ENCODE peak calls at places on chromosomes 12 and 14, in five cellular contexts. S is MM.1S, E is uterus, L is A549, W is body of pancreas. H is an unnamed sample.

GRCh38 chr12:19432309-19433170 is 6.8 kb upstream of the AEBP2 start:
- DNase-seq in S (no peak), E (no peak), W (no peak), L (no peak), H (no peak)

GRCh38 chr12:4899361-4899760 is 10.3 kb upstream of the KCNA1 start:
- DNase-seq in W (no peak), L (no peak), E (no peak), S (no peak), H (peak)

GRCh38 chr12:58847876-58848600 is 72.3 kb downstream of the LRIG3 start:
- DNase-seq in E (no peak), S (no peak), W (no peak), L (no peak), H (no peak)

GRCh38 chr14:51929156-51929555 is 60.2 kb upstream of the RTRAF start:
- DNase-seq in L (no peak), W (no peak), E (no peak), S (no peak), H (no peak)

GRCh38 chr12:79360269-79360668 is 330.5 kb downstream of the PAWR start:
- DNase-seq in W (no peak), S (no peak), E (no peak), L (no peak), H (no peak)

GRCh38 chr12:99259040-99259934 is 388.3 kb upstream of the GARIN6 start:
- DNase-seq in L (no peak), S (no peak), W (no peak), E (no peak), H (peak)

GRCh38 chr12:103208006-103208405 is 250.5 kb downstream of the ASCL1 start:
- DNase-seq in S (no peak), L (no peak), W (no peak), E (no peak), H (no peak)

GRCh38 chr12:69583203-69583602 is 2.1 kb upstream of the CCT2 start:
- DNase-seq in S (no peak), E (no peak), W (no peak), L (no peak), H (no peak)

GRCh38 chr12:18805516-18806248 is 67.8 kb downstream of the CAPZA3 start:
- DNase-seq in S (no peak), E (no peak), W (no peak), L (no peak), H (no peak)

GRCh38 chr12:120979862-120980696 is 1.7 kb downstream of the HNF1A start:
- DNase-seq in L (peak), W (peak), E (no peak), S (no peak), H (no peak)

GRCh38 chr14:38774162-38774561 is 328.9 kb downstream of the SEC23A start:
- DNase-seq in W (no peak), S (peak), L (no peak), E (no peak), H (no peak)

GRCh38 chr12:108967869-108968540 is 52.9 kb downstream of the SVOP start:
- DNase-seq in S (peak), L (peak), W (no peak), E (no peak), H (peak)

DNA sequence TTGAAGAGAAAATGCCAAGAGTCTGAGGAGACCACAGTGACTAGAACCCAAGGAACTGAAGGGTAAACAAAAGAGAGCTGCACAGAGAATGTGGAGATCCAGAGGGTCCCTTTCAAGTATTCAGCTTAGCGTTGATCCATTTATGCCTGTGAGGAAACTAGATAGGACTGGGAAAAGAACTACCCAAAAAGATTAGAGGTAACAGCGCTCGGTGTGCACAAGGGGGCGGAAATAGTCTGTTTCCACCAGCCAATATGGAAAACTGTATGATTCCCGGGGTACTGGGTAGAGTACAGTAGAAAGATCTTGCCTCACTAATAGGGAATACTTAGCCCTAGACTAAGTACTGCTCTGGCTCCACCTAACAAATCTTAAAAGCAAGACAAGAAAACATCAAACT is 135.5 kb downstream of the DPF3 start:
- DNase-seq in E (no peak), W (no peak), L (no peak), S (no peak), H (no peak)
- TF ChIP-seq CTCF in E (no peak), W (no peak), L (no peak), S (no peak), H (no peak)

GRCh38 chr14:77141592-77142288 is at the start of gene ZDHHC22:
- DNase-seq in L (peak), E (no peak), W (no peak), S (no peak), H (no peak)

GRCh38 chr14:77139022-77139421 is 2.6 kb downstream of the ZDHHC22 start:
- DNase-seq in S (no peak), W (no peak), L (no peak), E (no peak), H (no peak)

GRCh38 chr14:77140937-77141591 is 527 bp downstream of the ZDHHC22 start:
- DNase-seq in S (no peak), L (peak), W (no peak), E (no peak), H (no peak)

GRCh38 chr14:77140343-77140936 is 1.2 kb downstream of the ZDHHC22 start:
- DNase-seq in L (peak), S (no peak), W (no peak), E (no peak), H (no peak)

GRCh38 chr14:77139540-77140342 is 1.9 kb downstream of the ZDHHC22 start:
- DNase-seq in S (no peak), E (no peak), W (no peak), L (peak), H (peak)
- H3K4me3 ChIP-seq in S (no peak), E (no peak), W (no peak), L (peak), H (no peak)

DNA sequence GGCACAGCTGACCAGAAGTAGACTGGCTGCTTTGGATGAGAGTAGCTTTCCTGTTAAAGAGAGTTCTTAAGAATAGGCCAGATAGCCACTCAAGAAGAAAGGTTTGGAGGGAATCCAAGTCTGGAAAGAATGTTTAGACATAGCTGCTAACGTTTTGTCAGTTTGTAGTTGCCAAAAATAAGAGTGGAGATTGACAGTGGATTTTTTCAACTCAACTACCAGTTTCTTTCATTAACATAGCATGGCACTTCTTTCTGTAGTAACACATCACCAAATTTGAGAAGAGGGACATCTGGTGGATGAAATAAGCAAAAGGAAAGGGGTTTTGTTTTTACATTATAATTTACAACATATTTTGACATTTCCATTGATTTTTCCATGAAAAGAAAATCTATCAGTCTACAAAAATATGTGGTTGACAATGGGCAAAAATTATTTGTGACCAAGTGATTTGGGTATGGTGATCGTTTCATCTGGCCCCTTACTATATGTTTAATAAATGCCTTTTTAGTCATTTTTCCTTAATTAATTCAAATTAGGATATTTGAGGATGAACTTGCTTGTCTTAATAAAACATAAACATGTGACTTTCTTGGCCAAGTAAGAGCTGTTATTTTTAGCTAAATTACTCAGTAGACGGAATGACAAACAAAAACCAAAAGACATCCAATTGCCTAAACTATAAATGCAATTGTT is 71.1 kb downstream of the PTPRR start:
- DNase-seq in E (no peak), L (peak), W (no peak), S (peak), H (peak)
- TF ChIP-seq CTCF in E (peak), L (peak), W (no peak), S (peak), H (peak)

DNA sequence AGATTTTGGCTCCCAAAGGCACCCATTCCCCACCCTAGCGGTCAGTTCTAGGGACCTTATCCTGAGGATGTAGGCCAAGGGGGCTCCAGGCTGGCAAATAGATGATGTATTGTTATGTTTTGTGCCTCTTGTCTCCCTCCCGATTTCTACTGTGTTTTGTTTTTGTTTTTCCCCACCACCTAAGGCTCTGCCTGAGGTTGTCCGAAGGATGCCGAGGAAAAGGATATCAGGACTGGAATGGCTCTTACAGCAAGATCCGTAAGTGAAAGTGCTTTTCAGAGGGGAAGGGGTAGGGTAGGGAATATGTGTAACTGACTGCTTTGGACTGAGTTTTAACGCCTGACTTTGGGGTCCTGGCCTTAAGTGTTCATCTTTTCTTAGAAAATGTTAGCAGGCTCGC is 6.6 kb downstream of the FOXG1 start:
- DNase-seq in S (no peak), L (no peak), W (no peak), E (no peak), H (no peak)
- H3K4me3 ChIP-seq in S (no peak), L (no peak), W (no peak), E (no peak), H (peak)

DNA sequence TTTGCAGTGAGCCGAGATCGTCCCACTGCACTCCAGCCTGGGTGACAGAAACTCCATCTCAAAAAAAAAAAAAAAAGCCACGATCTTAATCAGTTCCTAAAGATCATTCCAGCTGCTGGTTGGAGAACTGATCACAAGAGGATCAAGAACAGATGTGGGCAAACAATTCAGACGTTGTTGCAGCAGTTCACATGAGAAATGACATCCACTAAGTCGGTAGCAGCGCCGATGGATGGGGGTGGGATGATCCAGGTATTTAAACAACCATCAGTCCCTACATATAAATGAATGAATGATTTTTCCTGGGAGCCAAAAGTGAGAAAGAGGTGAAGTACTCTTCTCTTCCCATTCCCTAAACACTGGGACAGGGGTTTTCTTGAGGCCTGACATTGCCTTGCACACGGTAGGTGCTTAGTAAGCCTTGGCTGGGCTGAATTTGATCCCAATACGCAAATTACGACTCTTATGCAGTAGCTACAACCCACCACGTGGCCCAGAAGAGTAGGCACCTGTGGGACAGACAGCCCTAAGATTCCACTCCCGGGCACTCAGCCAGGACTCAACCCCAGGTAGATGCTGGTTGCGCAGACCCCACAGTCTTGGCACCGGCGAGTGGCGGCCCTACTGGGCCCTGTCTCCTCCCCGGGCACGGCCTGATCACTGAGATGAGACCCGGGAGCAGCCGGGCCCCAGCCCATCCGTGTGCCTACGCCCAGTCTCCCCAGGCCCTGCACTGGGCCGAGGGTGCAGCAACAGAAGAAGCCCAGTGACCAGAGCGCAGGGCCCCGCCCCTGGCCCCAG is 565 bp downstream of the SPRYD3 start:
- DNase-seq in L (no peak), S (peak), E (no peak), W (peak), H (peak)
- TF ChIP-seq CTCF in L (no peak), S (peak), E (no peak), W (peak), H (no peak)

GRCh38 chr12:31316964-31317363 is 9.0 kb downstream of the SINHCAF start:
- DNase-seq in W (no peak), E (no peak), L (no peak), S (no peak), H (no peak)
- H3K4me3 ChIP-seq in W (no peak), E (peak), L (peak), S (peak), H (peak)